ENCODE peak calls at places on chromosomes 2 and 18, in ten cellular contexts. F is activated CD4-positive, alpha-beta T cell treated with anti-CD3 and anti-CD28 coated beads, Interleukin-2, amount 50 U/mL, for 24 hours; I is A549; W is uterus; Y is suprapubic skin; E is RPMI8226; U is activated T-cell treated with anti-CD3 and anti-CD28 coated beads, Interleukin-2, amount 50 U/mL, for 72 hours; Q is AG04449; M is pulmonary artery endothelial cell; T is prostate gland. S is an unnamed sample.

GRCh38 chr2:45259547-45260160 is 250.4 kb upstream of the SIX2 start:
- DNase-seq in F (no peak), I (no peak), W (no peak), Y (no peak), E (no peak), U (no peak), Q (no peak), M (no peak), T (no peak), S (no peak)

GRCh38 chr2:161005170-161005569 is 155.1 kb upstream of the TANK start:
- DNase-seq in F (no peak), I (no peak), W (no peak), Y (no peak), E (no peak), U (no peak), Q (no peak), M (no peak), T (no peak), S (no peak)

GRCh38 chr2:152647417-152648010 is 69.7 kb downstream of the PRPF40A start:
- DNase-seq in F (no peak), I (no peak), W (peak), Y (no peak), E (no peak), U (no peak), Q (no peak), M (no peak), T (peak), S (peak)

GRCh38 chr2:138476940-138477339 is 24.6 kb upstream of the SPOPL start:
- DNase-seq in F (no peak), I (no peak), W (no peak), Y (no peak), E (no peak), U (no peak), Q (no peak), M (no peak), T (no peak), S (no peak)

GRCh38 chr2:58895849-58896248 is 654.7 kb upstream of the FANCL start:
- DNase-seq in F (no peak), I (no peak), W (no peak), Y (no peak), E (no peak), U (no peak), Q (no peak), M (no peak), T (peak), S (no peak)

GRCh38 chr2:207385076-207385475 is 144.7 kb upstream of the CREB1 start:
- DNase-seq in F (no peak), I (no peak), W (no peak), Y (no peak), E (no peak), U (no peak), Q (no peak), M (no peak), T (no peak), S (no peak)

GRCh38 chr2:147789287-147789686 is 55.5 kb upstream of the ACVR2A start:
- DNase-seq in F (no peak), I (no peak), W (no peak), Y (no peak), E (no peak), U (no peak), Q (no peak), M (no peak), T (no peak), S (no peak)

GRCh38 chr2:218266316-218266979 is 3.5 kb downstream of the AAMP start:
- DNase-seq in F (no peak), I (no peak), W (no peak), Y (no peak), E (no peak), U (no peak), Q (no peak), M (no peak), T (no peak), S (peak)

GRCh38 chr2:190819835-190820234 is 60.8 kb upstream of the GLS start:
- DNase-seq in F (no peak), I (no peak), W (no peak), Y (no peak), E (no peak), U (no peak), Q (peak), M (no peak), T (no peak), S (no peak)

GRCh38 chr2:68918497-68918896 is 34.2 kb downstream of the GKN2 start:
- DNase-seq in F (no peak), I (peak), W (no peak), Y (no peak), E (no peak), U (no peak), Q (no peak), M (peak), T (no peak), S (no peak)

GRCh38 chr18:44904768-44905167 is 224.1 kb downstream of the SETBP1 start:
- DNase-seq in F (no peak), I (no peak), W (no peak), Y (no peak), E (no peak), U (no peak), Q (no peak), M (no peak), T (no peak), S (no peak)

GRCh38 chr2:137220438-137220998 is 455.2 kb downstream of the THSD7B start:
- DNase-seq in F (no peak), I (no peak), W (no peak), Y (no peak), E (no peak), U (no peak), Q (peak), M (no peak), T (no peak), S (no peak)

GRCh38 chr2:131156452-131157149 is 51.5 kb downstream of the PLEKHB2 start:
- DNase-seq in F (no peak), I (no peak), W (no peak), Y (no peak), E (peak), U (peak), Q (no peak), M (no peak), T (no peak), S (no peak)

GRCh38 chr2:133836691-133837090 is 268.4 kb upstream of the NCKAP5 start:
- DNase-seq in F (no peak), I (no peak), W (no peak), Y (no peak), E (peak), U (no peak), Q (no peak), M (no peak), T (no peak), S (no peak)

GRCh38 chr18:51506811-51507210 is 309.3 kb upstream of the MEX3C start:
- DNase-seq in F (no peak), I (no peak), W (no peak), Y (no peak), E (no peak), U (no peak), Q (no peak), M (no peak), T (no peak), S (no peak)